ENCODE peak calls at places on chromosome 18, in five cellular contexts. T is HCT116, N is lower lobe of right lung, I is MM.1S, E is IMR-90. S is an unnamed sample. For H3K4me1, the result is how much of the 10 kb centered on the place peaks cover.

GRCh38 chr18:24659837-24660720 is 199.6 kb downstream of the HRH4 start:
- DNase-seq in T (no peak), E (peak), N (peak), I (peak), S (no peak)

GRCh38 chr18:79625924-79626561 is 53.6 kb upstream of the CTDP1 start:
- DNase-seq in T (no peak), I (no peak), E (no peak), N (no peak), S (no peak)

GRCh38 chr18:79394438-79395307 is 1.1 kb upstream of the NFATC1 start:
- DNase-seq in I (no peak), T (no peak), E (peak), N (no peak), S (peak)

GRCh38 chr18:48132993-48133674 is 202.7 kb upstream of the SMAD2 start:
- DNase-seq in T (no peak), N (no peak), E (no peak), I (no peak), S (no peak)

GRCh38 chr18:35027206-35027605 is 14.0 kb upstream of the MAPRE2 start:
- DNase-seq in E (no peak), T (no peak), I (no peak), N (no peak), S (no peak)

GRCh38 chr18:54162431-54162830 is 62.0 kb downstream of the MBD2 start:
- DNase-seq in T (no peak), I (no peak), E (peak), N (no peak), S (no peak)

GRCh38 chr18:29840101-29840500 is 1202.4 kb downstream of the DSC3 start:
- DNase-seq in E (peak), I (no peak), T (peak), N (no peak), S (no peak)

GRCh38 chr18:22285299-22286140 is 116.1 kb downstream of the GATA6 start:
- DNase-seq in T (no peak), I (no peak), E (no peak), N (no peak), S (no peak)

GRCh38 chr18:24421831-24422230 is 4.6 kb upstream of the IMPACT start:
- DNase-seq in I (no peak), N (no peak), T (no peak), E (no peak), S (no peak)

GRCh38 chr18:79121746-79122474 is 52.7 kb downstream of the ATP9B start:
- DNase-seq in I (peak), N (no peak), E (peak), T (no peak), S (no peak)

GRCh38 chr18:6785001-6785400 is 55.5 kb downstream of the ARHGAP28 start:
- DNase-seq in N (no peak), E (peak), I (no peak), T (no peak), S (no peak)

GRCh38 chr18:23311346-23312103 is 141.6 kb upstream of the RIOK3 start:
- DNase-seq in T (no peak), E (peak), I (no peak), N (no peak), S (peak)

GRCh38 chr18:50802133-50802532 is 17.7 kb downstream of the MRO start:
- DNase-seq in T (no peak), I (no peak), E (no peak), N (no peak), S (no peak)

GRCh38 chr18:31954349-31954748 is 11.4 kb upstream of the TRAPPC8 start:
- DNase-seq in T (no peak), I (no peak), N (no peak), E (peak), S (peak)

GRCh38 chr18:58785171-58785805 is 79.4 kb upstream of the ZNF532 start:
- DNase-seq in T (peak), E (peak), N (no peak), I (no peak), S (no peak)

GRCh38 chr18:76379226-76380126 is 115.6 kb downstream of the ZNF516 start:
- DNase-seq in E (no peak), I (no peak), T (no peak), N (no peak), S (no peak)

GRCh38 chr18:76378526-76379215 is 116.4 kb downstream of the ZNF516 start:
- DNase-seq in E (no peak), T (no peak), N (no peak), I (no peak), S (peak)

GRCh38 chr18:76382265-76382664 is 112.8 kb downstream of the ZNF516 start:
- DNase-seq in I (no peak), N (no peak), T (no peak), E (peak), S (no peak)

GRCh38 chr18:76380127-76380729 is 114.8 kb downstream of the ZNF516 start:
- DNase-seq in T (no peak), E (no peak), N (no peak), I (no peak), S (no peak)

DNA sequence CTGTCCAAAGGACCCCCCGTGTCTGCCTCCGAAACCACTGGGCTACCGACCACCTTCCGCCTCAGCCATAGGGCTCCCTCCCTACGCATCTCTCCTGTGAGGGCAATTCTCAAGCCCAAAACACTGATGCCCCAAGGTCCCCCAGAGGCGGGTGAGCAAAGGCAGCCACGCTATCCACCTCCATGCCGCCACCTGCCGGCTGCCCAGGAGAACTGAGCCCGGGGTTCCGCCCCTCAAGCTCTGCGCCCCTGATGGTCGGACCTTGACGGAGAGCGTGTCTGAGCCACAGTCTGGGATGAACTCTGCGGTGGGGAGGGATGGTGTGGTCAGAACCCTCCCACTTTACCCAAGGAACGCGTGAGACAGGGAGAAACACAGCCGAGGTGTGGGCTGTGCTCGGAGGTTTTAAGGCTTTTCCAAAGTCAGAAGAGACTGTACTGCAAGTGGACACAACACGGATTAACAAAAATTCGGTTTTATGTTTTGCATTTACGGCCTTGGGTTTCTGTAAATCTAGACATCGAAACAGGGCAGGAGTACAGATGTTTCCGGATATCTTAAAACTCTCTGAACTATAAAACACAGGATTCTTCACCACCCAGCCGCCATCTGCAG is 114.1 kb downstream of the ZNF516 start:
- DNase-seq in N (no peak), I (peak), E (no peak), T (peak), S (peak)
- TF ChIP-seq CTCF in N (peak), I (peak), E (peak), T (peak), S (no peak)

GRCh38 chr18:55321268-55322175 is 266.5 kb downstream of the TCF4 start:
- DNase-seq in E (peak), N (peak), T (no peak), I (peak), S (peak)
- H3K27ac ChIP-seq in E (peak), N (peak), T (no peak), I (peak), S (peak)

DNA sequence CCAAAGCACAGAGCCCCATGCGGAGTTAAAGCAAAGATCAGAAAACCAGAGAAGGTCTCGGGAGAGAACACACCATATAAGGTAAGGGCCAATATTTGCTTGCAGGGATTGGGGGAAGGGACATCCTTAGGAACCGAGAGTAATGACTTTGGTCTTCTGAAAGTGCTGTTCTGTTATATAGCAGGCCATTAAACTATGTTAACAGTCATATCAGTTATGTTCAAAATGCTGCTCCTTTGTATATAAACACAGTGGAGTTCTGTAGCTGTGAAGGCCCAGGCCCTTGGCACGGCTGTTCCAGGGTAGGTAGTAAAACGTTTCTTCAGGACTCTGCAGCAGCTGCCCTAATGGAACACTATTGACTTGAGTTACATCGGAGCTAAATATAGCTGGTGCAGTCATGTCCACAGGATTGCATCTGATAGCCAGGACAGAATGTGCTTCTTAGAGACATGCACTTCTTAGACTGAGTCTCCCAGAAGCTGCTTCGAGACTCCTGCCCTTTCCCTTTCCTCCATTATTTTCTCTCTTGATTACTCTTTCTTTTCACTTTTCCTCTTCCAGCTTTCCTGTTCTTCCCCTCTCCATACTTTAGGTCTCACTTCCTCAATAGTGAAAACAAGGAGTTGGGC is 122.4 kb downstream of the SETBP1 start:
- DNase-seq in E (peak), N (no peak), I (peak), T (no peak), S (no peak)
- H3K4me1 ChIP-seq in E (under half), N (under half), I (half or more), T (under half), S (under half)

DNA sequence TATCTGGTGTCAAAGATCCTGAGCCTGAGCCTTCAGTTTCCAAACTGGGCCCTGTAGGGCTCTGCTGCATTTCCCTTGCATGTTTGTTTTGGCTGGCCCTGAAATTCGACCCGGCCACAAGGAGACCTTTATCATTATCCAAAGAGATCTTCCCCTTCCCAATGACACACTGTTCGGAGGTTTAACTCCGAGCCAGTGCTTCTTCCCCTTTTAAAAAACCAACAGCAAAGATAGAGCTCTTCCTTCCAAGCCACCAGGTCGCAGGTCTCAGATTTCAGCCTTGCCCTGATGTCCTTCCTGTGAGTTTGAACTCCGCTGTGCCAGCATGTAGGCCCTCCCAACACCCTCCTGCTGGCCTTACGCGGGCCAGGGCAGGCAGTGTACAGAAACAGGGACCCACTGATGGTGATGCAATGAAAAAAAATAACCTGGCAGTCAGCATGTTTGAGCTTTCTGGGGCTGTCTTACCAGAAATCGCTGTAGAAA is 53.1 kb downstream of the FECH start:
- DNase-seq in E (peak), N (no peak), T (no peak), I (no peak), S (peak)
- TF ChIP-seq CTCF in E (no peak), N (no peak), T (no peak), I (no peak), S (no peak)

GRCh38 chr18:45775241-45775676 is 50.2 kb upstream of the SIGLEC15 start:
- DNase-seq in I (peak), N (peak), E (peak), T (peak), S (peak)
- H3K27ac ChIP-seq in I (peak), N (peak), E (peak), T (peak), S (no peak)

DNA sequence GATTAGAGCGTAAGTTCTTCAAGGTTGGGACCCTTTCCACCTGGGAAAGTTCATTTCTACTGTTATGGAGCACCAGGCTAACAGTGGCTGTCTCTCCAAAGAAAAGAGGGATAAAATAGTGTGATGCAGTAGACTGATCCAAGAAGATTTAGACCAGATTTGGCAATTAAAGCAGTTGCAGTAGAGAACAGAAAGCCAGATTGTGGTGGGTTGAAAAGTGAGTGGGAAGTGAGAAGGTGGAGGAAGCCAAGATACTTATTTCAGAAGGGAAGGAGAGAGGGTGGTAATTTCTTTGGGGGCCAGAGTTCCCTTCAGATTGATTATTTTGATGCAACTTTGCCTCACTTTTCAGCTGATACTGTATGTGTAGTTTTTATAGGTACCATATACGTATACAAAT is 8.0 kb downstream of the MYL12B start:
- DNase-seq in I (no peak), T (no peak), N (no peak), E (no peak), S (no peak)
- H3K4me1 ChIP-seq in I (under half), T (under half), N (half or more), E (under half), S (half or more)

DNA sequence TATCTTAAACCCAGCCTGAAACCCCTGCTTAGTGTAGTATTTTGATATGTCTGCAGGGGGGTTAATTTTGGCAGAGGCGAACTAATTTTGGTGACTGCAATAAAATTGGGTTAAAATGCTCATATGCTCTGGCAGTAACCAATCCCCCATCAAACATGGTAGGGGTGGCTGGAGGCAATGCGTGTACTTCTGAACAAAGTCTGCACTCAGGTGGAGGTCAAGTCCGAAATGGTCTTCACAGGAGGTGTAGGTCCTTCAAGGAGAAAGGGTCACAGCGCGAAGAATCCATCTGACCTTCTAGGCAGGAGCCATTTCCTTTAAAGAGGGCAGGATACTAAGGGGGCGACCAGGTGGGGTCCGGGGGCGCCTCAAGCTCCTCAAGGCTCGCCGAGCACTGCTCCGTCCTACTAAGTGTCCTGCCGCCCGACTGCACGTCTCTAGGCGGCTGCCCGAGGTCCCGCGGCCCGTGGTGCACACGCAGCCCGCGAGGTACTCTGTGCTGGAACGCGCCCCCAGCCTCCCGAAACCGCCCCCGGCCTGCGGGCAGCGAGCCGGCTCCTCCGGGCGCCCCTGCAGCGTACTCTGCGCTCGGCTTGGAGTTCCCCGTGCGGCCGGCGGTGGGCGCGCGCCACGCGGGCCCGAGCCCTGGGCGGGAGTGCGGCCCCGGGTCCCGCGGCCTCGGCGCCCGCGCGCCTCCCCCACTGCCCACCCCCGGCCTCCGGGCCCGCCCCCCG is 1.7 kb upstream of the LDLRAD4 start:
- DNase-seq in E (no peak), I (peak), N (no peak), T (no peak), S (peak)
- TF ChIP-seq CTCF in E (no peak), I (peak), N (peak), T (no peak), S (peak)

S was measured in adrenal gland.